ENCODE peak calls at places on chromosomes 4 and X, in four cellular contexts. One of them, this sample, is unnamed.

GRCh38 chrX:45322820-45323219 is 122.1 kb upstream of the DIPK2B start:
- DNase-seq in heart right ventricle: no peak
- DNase-seq in right lobe of liver: no peak
- DNase-seq in pancreas: no peak
- DNase-seq in this sample: peak

GRCh38 chrX:97060019-97060418 is 176.3 kb downstream of the RPA4 start:
- DNase-seq in heart right ventricle: no peak
- DNase-seq in right lobe of liver: no peak
- DNase-seq in pancreas: no peak
- DNase-seq in this sample: no peak

GRCh38 chr4:150315691-150316090 is 237.4 kb downstream of the DCLK2 start:
- DNase-seq in heart right ventricle: no peak
- DNase-seq in right lobe of liver: no peak
- DNase-seq in pancreas: no peak
- DNase-seq in this sample: no peak

GRCh38 chr4:43781125-43781524 is 667.5 kb downstream of the KCTD8 start:
- DNase-seq in heart right ventricle: no peak
- DNase-seq in right lobe of liver: no peak
- DNase-seq in pancreas: no peak
- DNase-seq in this sample: no peak

GRCh38 chr4:40283968-40284367 is 51.2 kb upstream of the CHRNA9 start:
- DNase-seq in heart right ventricle: no peak
- DNase-seq in right lobe of liver: no peak
- DNase-seq in pancreas: no peak
- DNase-seq in this sample: peak

GRCh38 chr4:176584031-176584430 is 208.7 kb downstream of the VEGFC start:
- DNase-seq in heart right ventricle: no peak
- DNase-seq in right lobe of liver: no peak
- DNase-seq in pancreas: no peak
- DNase-seq in this sample: no peak

GRCh38 chr4:182562350-182562749 is 319.1 kb downstream of the TENM3 start:
- DNase-seq in heart right ventricle: no peak
- DNase-seq in right lobe of liver: no peak
- DNase-seq in pancreas: no peak
- DNase-seq in this sample: no peak

GRCh38 chr4:181661090-181661489 is 582.1 kb upstream of the TENM3 start:
- DNase-seq in heart right ventricle: no peak
- DNase-seq in right lobe of liver: no peak
- DNase-seq in pancreas: no peak
- DNase-seq in this sample: no peak

GRCh38 chrX:134365923-134366322 is 94.0 kb upstream of the HPRT1 start:
- DNase-seq in heart right ventricle: no peak
- DNase-seq in right lobe of liver: no peak
- DNase-seq in pancreas: no peak
- DNase-seq in this sample: no peak

GRCh38 chrX:103175944-103176753 is 38.8 kb upstream of the BEX4 start:
- DNase-seq in heart right ventricle: peak
- DNase-seq in right lobe of liver: no peak
- DNase-seq in pancreas: peak
- DNase-seq in this sample: peak

GRCh38 chrX:144730486-144730885 is 516.8 kb upstream of the SPANXN1 start:
- DNase-seq in heart right ventricle: no peak
- DNase-seq in right lobe of liver: no peak
- DNase-seq in pancreas: no peak
- DNase-seq in this sample: no peak

DNA sequence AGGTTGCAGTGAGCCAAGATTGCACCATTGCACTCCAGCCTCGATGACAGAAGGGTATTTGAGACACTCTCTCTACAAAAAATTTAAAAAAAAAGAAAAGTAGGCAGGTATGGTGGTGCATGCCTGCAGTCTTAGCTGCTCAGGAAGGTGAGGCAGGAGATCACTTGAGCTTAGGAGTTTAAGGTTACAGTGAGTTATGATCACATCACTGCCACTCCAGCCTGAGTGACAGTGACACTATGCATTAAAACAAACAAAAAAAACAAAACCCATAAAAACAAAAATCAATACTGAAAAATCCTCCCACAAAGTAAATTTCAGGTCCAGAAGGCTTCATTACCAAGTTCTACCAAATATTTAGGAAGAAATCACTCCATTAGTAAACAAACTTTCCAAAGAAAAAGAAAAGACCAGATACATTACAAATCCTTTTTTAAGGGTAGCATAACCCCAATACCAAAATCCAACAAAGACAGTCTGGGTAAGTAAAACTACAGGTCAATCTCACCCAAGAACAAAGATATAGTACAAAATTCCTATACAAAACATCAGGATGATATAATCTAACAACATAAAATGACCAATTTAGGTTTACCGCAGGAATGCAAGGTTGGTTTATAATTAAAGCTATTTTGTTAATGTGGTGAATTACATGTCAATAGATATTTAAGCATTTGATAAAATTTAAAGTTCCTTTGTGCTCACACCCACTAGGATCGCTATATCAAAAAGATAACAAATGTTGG is 11.7 kb downstream of the NELFA start:
- DNase-seq in heart right ventricle: no peak
- DNase-seq in right lobe of liver: no peak
- DNase-seq in pancreas: no peak
- DNase-seq in this sample: no peak
- H3K4me3 ChIP-seq in heart right ventricle: no peak
- H3K4me3 ChIP-seq in right lobe of liver: no peak
- H3K4me3 ChIP-seq in pancreas: no peak
- H3K4me3 ChIP-seq in this sample: no peak

GRCh38 chrX:114584434-114584943 is 603 bp downstream of the HTR2C start:
- DNase-seq in heart right ventricle: no peak
- DNase-seq in right lobe of liver: no peak
- DNase-seq in pancreas: peak
- DNase-seq in this sample: no peak
- H3K4me3 ChIP-seq in heart right ventricle: no peak
- H3K4me3 ChIP-seq in right lobe of liver: no peak
- H3K4me3 ChIP-seq in pancreas: peak
- H3K4me3 ChIP-seq in this sample: no peak

DNA sequence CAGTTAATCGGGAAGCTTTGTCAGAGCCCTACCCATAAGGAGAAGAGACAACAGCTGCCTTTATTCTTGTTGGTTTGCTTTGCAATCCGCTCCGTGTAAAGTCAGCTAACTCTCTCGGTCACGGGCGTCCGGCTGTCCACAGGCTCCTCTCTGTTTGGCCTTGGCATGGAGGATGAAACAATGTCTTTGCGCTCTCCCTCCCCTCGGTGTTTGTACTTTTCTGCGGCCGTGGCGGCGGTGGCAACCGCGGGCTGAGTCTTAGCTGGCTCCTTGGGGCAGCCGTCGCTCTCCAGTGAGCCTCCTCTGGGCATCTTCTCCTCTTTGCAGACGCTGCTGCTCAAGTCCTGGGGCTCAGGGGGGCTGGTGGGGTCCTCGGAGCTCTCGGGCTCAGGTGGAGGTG is 10.6 kb upstream of the IRAK1 start:
- DNase-seq in heart right ventricle: no peak
- DNase-seq in right lobe of liver: no peak
- DNase-seq in pancreas: peak
- DNase-seq in this sample: no peak
- H3K4me3 ChIP-seq in heart right ventricle: no peak
- H3K4me3 ChIP-seq in right lobe of liver: no peak
- H3K4me3 ChIP-seq in pancreas: no peak
- H3K4me3 ChIP-seq in this sample: no peak

GRCh38 chrX:86829786-86830185 is 681.5 kb downstream of the DACH2 start:
- DNase-seq in heart right ventricle: no peak
- DNase-seq in right lobe of liver: no peak
- DNase-seq in pancreas: no peak
- DNase-seq in this sample: peak
- H3K4me3 ChIP-seq in heart right ventricle: no peak
- H3K4me3 ChIP-seq in right lobe of liver: no peak
- H3K4me3 ChIP-seq in pancreas: no peak
- H3K4me3 ChIP-seq in this sample: no peak

GRCh38 chrX:69123481-69123880 is 41.8 kb downstream of the PJA1 start:
- DNase-seq in heart right ventricle: no peak
- DNase-seq in right lobe of liver: no peak
- DNase-seq in pancreas: no peak
- DNase-seq in this sample: no peak

GRCh38 chrX:69120476-69120875 is 44.8 kb downstream of the PJA1 start:
- DNase-seq in heart right ventricle: no peak
- DNase-seq in right lobe of liver: no peak
- DNase-seq in pancreas: no peak
- DNase-seq in this sample: no peak

GRCh38 chrX:69124108-69124507 is 41.1 kb downstream of the PJA1 start:
- DNase-seq in heart right ventricle: no peak
- DNase-seq in right lobe of liver: no peak
- DNase-seq in pancreas: no peak
- DNase-seq in this sample: no peak

GRCh38 chrX:69119122-69119521 is 46.1 kb downstream of the PJA1 start:
- DNase-seq in heart right ventricle: no peak
- DNase-seq in right lobe of liver: no peak
- DNase-seq in pancreas: no peak
- DNase-seq in this sample: no peak

DNA sequence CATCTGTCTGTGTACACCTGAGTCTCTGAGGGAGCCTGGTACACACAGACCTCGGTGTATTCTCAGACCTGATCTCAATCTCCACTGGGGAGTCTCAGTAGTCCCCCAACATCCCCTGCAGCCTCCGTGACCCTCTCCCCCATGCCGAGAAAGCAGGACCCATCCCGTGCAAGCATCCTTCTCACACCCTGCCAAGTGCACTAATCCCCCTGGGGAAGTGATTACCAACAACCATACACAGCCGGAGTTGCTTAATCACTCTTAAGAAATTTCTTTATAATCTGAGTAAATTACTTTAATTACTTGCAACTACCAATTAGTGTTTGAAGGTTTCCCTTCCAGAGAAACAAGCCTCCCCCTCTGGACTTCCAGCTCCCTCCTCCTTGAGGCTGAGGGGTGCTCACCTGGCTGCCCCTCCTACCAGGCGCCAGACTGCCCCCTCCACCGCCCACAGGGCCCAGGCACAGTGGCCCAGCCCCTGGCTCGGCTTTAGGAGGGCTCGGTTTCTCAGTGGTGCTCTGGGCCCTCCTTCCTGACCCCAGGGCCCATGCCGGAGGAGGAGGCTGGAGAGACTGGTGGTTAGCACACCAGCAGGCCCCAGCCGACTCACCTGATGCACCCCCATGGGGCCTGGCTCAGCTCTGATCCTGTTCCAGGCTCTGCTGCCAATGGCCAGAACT is 43.8 kb downstream of the PJA1 start:
- DNase-seq in heart right ventricle: no peak
- DNase-seq in right lobe of liver: no peak
- DNase-seq in pancreas: no peak
- DNase-seq in this sample: peak
- H3K4me3 ChIP-seq in heart right ventricle: no peak
- H3K4me3 ChIP-seq in right lobe of liver: no peak
- H3K4me3 ChIP-seq in pancreas: no peak
- H3K4me3 ChIP-seq in this sample: no peak

GRCh38 chr4:2795558-2796260 is 2.8 kb downstream of the SH3BP2 start:
- DNase-seq in heart right ventricle: peak
- DNase-seq in right lobe of liver: peak
- DNase-seq in pancreas: peak
- DNase-seq in this sample: no peak
- H3K4me3 ChIP-seq in heart right ventricle: no peak
- H3K4me3 ChIP-seq in right lobe of liver: peak
- H3K4me3 ChIP-seq in pancreas: peak
- H3K4me3 ChIP-seq in this sample: no peak

GRCh38 chr4:158644755-158645154 is 26.9 kb downstream of the C4orf46 start:
- DNase-seq in heart right ventricle: no peak
- DNase-seq in right lobe of liver: no peak
- DNase-seq in pancreas: no peak
- DNase-seq in this sample: no peak
- H3K4me3 ChIP-seq in heart right ventricle: no peak
- H3K4me3 ChIP-seq in right lobe of liver: no peak
- H3K4me3 ChIP-seq in pancreas: no peak
- H3K4me3 ChIP-seq in this sample: no peak

GRCh38 chrX:78098108-78098507 is 5.9 kb upstream of the PGK1 start:
- DNase-seq in heart right ventricle: no peak
- DNase-seq in right lobe of liver: no peak
- DNase-seq in pancreas: no peak
- DNase-seq in this sample: no peak
- H3K4me3 ChIP-seq in heart right ventricle: no peak
- H3K4me3 ChIP-seq in right lobe of liver: no peak
- H3K4me3 ChIP-seq in pancreas: no peak
- H3K4me3 ChIP-seq in this sample: no peak

GRCh38 chrX:30592846-30593245 is 15.3 kb upstream of the TASL start:
- DNase-seq in heart right ventricle: no peak
- DNase-seq in right lobe of liver: no peak
- DNase-seq in pancreas: no peak
- DNase-seq in this sample: peak
- H3K4me3 ChIP-seq in heart right ventricle: no peak
- H3K4me3 ChIP-seq in right lobe of liver: no peak
- H3K4me3 ChIP-seq in pancreas: no peak
- H3K4me3 ChIP-seq in this sample: no peak

DNA sequence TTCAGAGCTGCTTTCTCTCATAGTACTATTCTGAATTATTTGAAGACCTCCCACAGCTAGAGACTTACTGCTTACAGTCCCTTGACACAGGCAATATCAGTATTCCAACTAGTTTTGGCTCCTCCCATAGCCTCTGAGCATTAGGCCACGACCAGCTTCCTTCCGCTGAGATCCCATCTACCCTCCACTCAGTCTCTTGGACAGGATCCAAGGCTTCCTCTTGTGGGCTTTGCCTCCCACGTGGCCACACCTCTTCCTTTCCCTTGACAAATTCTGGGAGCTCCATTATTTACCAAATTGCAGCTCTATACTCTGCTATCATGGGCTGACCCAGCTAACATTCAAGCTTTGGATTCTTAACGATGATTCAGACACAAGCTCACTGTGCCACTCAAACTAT is 470.4 kb upstream of the GALNT7 start:
- DNase-seq in heart right ventricle: no peak
- DNase-seq in right lobe of liver: no peak
- DNase-seq in pancreas: no peak
- DNase-seq in this sample: peak
- H3K4me3 ChIP-seq in heart right ventricle: no peak
- H3K4me3 ChIP-seq in right lobe of liver: no peak
- H3K4me3 ChIP-seq in pancreas: no peak
- H3K4me3 ChIP-seq in this sample: no peak